ENCODE peak calls at places on chromosomes 3 and 15, in seven cellular contexts. One of them, this sample, is unnamed.

GRCh38 chr3:177731644-177732268 is 534.5 kb upstream of the TBL1XR1 start:
- DNase-seq in fibroblast of lung: peak
- DNase-seq in CD8-positive, alpha-beta memory T cell: no peak
- DNase-seq in A549: no peak
- DNase-seq in lung: no peak
- DNase-seq in tibial nerve: no peak
- DNase-seq in fibroblast of pulmonary artery: peak
- DNase-seq in this sample: no peak

GRCh38 chr15:101568821-101569555 is 79.5 kb upstream of the PCSK6 start:
- DNase-seq in fibroblast of lung: no peak
- DNase-seq in CD8-positive, alpha-beta memory T cell: no peak
- DNase-seq in tibial nerve: no peak
- DNase-seq in A549: no peak
- DNase-seq in lung: no peak
- DNase-seq in fibroblast of pulmonary artery: no peak
- DNase-seq in this sample: no peak

GRCh38 chr3:109804697-109805096 is 467.4 kb upstream of the DPPA4 start:
- DNase-seq in fibroblast of lung: no peak
- DNase-seq in tibial nerve: no peak
- DNase-seq in A549: no peak
- DNase-seq in lung: no peak
- DNase-seq in fibroblast of pulmonary artery: no peak
- DNase-seq in CD8-positive, alpha-beta memory T cell: no peak
- DNase-seq in this sample: no peak

GRCh38 chr3:101179637-101180036 is 140.7 kb downstream of the IMPG2 start:
- DNase-seq in fibroblast of lung: peak
- DNase-seq in fibroblast of pulmonary artery: peak
- DNase-seq in tibial nerve: no peak
- DNase-seq in lung: no peak
- DNase-seq in CD8-positive, alpha-beta memory T cell: no peak
- DNase-seq in A549: no peak
- DNase-seq in this sample: no peak

GRCh38 chr3:109265300-109265699 is 51.0 kb downstream of the DPPA2 start:
- DNase-seq in fibroblast of lung: peak
- DNase-seq in tibial nerve: no peak
- DNase-seq in A549: no peak
- DNase-seq in lung: no peak
- DNase-seq in fibroblast of pulmonary artery: peak
- DNase-seq in CD8-positive, alpha-beta memory T cell: no peak
- DNase-seq in this sample: no peak

GRCh38 chr3:24986635-24987034 is 441.4 kb upstream of the RARB start:
- DNase-seq in fibroblast of pulmonary artery: no peak
- DNase-seq in CD8-positive, alpha-beta memory T cell: no peak
- DNase-seq in tibial nerve: no peak
- DNase-seq in fibroblast of lung: no peak
- DNase-seq in A549: no peak
- DNase-seq in lung: no peak
- DNase-seq in this sample: no peak

GRCh38 chr15:95129589-95129988 is 898.2 kb downstream of the MCTP2 start:
- DNase-seq in CD8-positive, alpha-beta memory T cell: no peak
- DNase-seq in lung: no peak
- DNase-seq in tibial nerve: no peak
- DNase-seq in fibroblast of pulmonary artery: peak
- DNase-seq in A549: no peak
- DNase-seq in fibroblast of lung: peak
- DNase-seq in this sample: no peak

GRCh38 chr15:38854506-38854905 is 289.9 kb upstream of the RASGRP1 start:
- DNase-seq in fibroblast of lung: no peak
- DNase-seq in CD8-positive, alpha-beta memory T cell: no peak
- DNase-seq in lung: no peak
- DNase-seq in tibial nerve: no peak
- DNase-seq in A549: no peak
- DNase-seq in fibroblast of pulmonary artery: no peak
- DNase-seq in this sample: no peak

GRCh38 chr3:67362686-67363085 is 291.7 kb downstream of the SUCLG2 start:
- DNase-seq in lung: no peak
- DNase-seq in CD8-positive, alpha-beta memory T cell: no peak
- DNase-seq in fibroblast of lung: peak
- DNase-seq in tibial nerve: no peak
- DNase-seq in A549: no peak
- DNase-seq in fibroblast of pulmonary artery: peak
- DNase-seq in this sample: no peak

GRCh38 chr3:89270201-89270600 is 162.8 kb downstream of the EPHA3 start:
- DNase-seq in fibroblast of pulmonary artery: no peak
- DNase-seq in lung: no peak
- DNase-seq in CD8-positive, alpha-beta memory T cell: no peak
- DNase-seq in fibroblast of lung: no peak
- DNase-seq in tibial nerve: no peak
- DNase-seq in A549: no peak
- DNase-seq in this sample: no peak

GRCh38 chr3:50238549-50239026 is 2.6 kb downstream of the GNAI2 start:
- DNase-seq in CD8-positive, alpha-beta memory T cell: no peak
- DNase-seq in fibroblast of pulmonary artery: no peak
- DNase-seq in fibroblast of lung: peak
- DNase-seq in tibial nerve: peak
- DNase-seq in A549: no peak
- DNase-seq in lung: peak
- DNase-seq in this sample: peak

GRCh38 chr3:136818851-136819783 is at the start of gene SLC35G2:
- DNase-seq in lung: peak
- DNase-seq in tibial nerve: no peak
- DNase-seq in CD8-positive, alpha-beta memory T cell: peak
- DNase-seq in fibroblast of pulmonary artery: peak
- DNase-seq in fibroblast of lung: peak
- DNase-seq in A549: peak
- DNase-seq in this sample: peak

GRCh38 chr3:139248593-139249255 is 95.1 kb upstream of the MRPS22 start:
- DNase-seq in tibial nerve: no peak
- DNase-seq in fibroblast of lung: no peak
- DNase-seq in fibroblast of pulmonary artery: no peak
- DNase-seq in CD8-positive, alpha-beta memory T cell: no peak
- DNase-seq in lung: no peak
- DNase-seq in A549: no peak
- DNase-seq in this sample: no peak

GRCh38 chr15:48177383-48177874 is 666 bp downstream of the MYEF2 start:
- DNase-seq in A549: peak
- DNase-seq in CD8-positive, alpha-beta memory T cell: no peak
- DNase-seq in tibial nerve: no peak
- DNase-seq in fibroblast of lung: peak
- DNase-seq in lung: no peak
- DNase-seq in fibroblast of pulmonary artery: peak
- DNase-seq in this sample: no peak

GRCh38 chr3:45617430-45618080 is 23.0 kb downstream of the LIMD1 start:
- DNase-seq in CD8-positive, alpha-beta memory T cell: no peak
- DNase-seq in fibroblast of lung: no peak
- DNase-seq in lung: no peak
- DNase-seq in tibial nerve: no peak
- DNase-seq in fibroblast of pulmonary artery: no peak
- DNase-seq in A549: no peak
- DNase-seq in this sample: no peak

GRCh38 chr3:123412811-123413588 is 35.9 kb downstream of the ADCY5 start:
- DNase-seq in tibial nerve: peak
- DNase-seq in lung: no peak
- DNase-seq in fibroblast of lung: no peak
- DNase-seq in CD8-positive, alpha-beta memory T cell: no peak
- DNase-seq in A549: no peak
- DNase-seq in fibroblast of pulmonary artery: no peak
- DNase-seq in this sample: no peak

GRCh38 chr15:78239811-78240210 is 5.4 kb upstream of the ACSBG1 start:
- DNase-seq in CD8-positive, alpha-beta memory T cell: no peak
- DNase-seq in lung: no peak
- DNase-seq in tibial nerve: no peak
- DNase-seq in A549: no peak
- DNase-seq in fibroblast of pulmonary artery: no peak
- DNase-seq in fibroblast of lung: no peak
- DNase-seq in this sample: no peak

GRCh38 chr3:114376516-114376915 is 82.7 kb downstream of the TIGIT start:
- DNase-seq in fibroblast of pulmonary artery: no peak
- DNase-seq in tibial nerve: no peak
- DNase-seq in lung: no peak
- DNase-seq in A549: no peak
- DNase-seq in CD8-positive, alpha-beta memory T cell: no peak
- DNase-seq in fibroblast of lung: peak
- DNase-seq in this sample: no peak

GRCh38 chr3:73661262-73661661 is 36.5 kb upstream of the PDZRN3 start:
- DNase-seq in lung: no peak
- DNase-seq in CD8-positive, alpha-beta memory T cell: no peak
- DNase-seq in fibroblast of lung: peak
- DNase-seq in A549: no peak
- DNase-seq in tibial nerve: no peak
- DNase-seq in fibroblast of pulmonary artery: peak
- DNase-seq in this sample: no peak

GRCh38 chr3:193240850-193241706 is at the start of gene PLAAT1:
- DNase-seq in fibroblast of pulmonary artery: peak
- DNase-seq in A549: peak
- DNase-seq in tibial nerve: peak
- DNase-seq in fibroblast of lung: peak
- DNase-seq in CD8-positive, alpha-beta memory T cell: no peak
- DNase-seq in lung: peak
- DNase-seq in this sample: no peak

DNA sequence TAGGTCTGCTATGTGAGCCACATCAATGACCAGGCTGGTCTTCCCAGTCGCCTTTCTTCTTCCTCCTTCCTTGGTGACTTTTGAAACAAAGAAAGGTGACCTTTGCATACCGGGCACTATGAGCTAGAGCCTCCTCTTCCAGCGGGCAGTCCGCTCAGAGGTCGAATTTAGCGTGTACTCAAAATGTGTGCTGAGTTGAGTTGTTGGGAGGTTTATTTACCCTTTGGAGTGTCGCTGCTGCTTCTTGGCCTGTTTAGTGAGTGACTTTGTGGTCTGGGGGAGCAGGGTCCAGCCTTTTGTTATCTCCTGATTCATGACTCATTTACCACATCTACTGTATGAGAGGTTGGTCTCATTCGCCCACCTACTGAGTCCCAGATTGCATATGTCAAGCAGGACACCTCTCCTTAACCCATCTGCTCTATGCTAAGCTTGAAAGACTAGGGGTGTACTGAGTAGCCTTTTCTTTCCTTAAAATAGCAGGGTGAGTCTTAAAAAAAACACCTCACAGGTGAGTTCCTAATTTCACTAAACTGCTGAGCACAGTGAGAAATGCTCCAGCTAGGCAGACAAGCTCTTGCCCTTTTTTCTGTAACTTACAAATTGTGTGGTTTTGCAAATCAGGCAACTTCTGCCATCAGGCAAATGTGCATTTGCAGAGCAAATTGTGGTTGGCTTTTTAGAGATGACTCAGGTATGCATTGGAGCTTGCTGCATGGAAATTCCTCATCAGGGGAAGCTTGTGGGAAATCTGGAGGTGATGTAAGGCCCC is 3.2 kb upstream of the SIAH2 start:
- DNase-seq in A549: no peak
- DNase-seq in fibroblast of lung: peak
- DNase-seq in lung: no peak
- DNase-seq in tibial nerve: no peak
- DNase-seq in fibroblast of pulmonary artery: peak
- DNase-seq in CD8-positive, alpha-beta memory T cell: no peak
- DNase-seq in this sample: no peak
- H3K4me3 ChIP-seq in A549: no peak
- H3K4me3 ChIP-seq in fibroblast of lung: no peak
- H3K4me3 ChIP-seq in lung: no peak
- H3K4me3 ChIP-seq in tibial nerve: no peak
- H3K4me3 ChIP-seq in fibroblast of pulmonary artery: no peak
- H3K4me3 ChIP-seq in CD8-positive, alpha-beta memory T cell: no peak
- H3K4me3 ChIP-seq in this sample: no peak

DNA sequence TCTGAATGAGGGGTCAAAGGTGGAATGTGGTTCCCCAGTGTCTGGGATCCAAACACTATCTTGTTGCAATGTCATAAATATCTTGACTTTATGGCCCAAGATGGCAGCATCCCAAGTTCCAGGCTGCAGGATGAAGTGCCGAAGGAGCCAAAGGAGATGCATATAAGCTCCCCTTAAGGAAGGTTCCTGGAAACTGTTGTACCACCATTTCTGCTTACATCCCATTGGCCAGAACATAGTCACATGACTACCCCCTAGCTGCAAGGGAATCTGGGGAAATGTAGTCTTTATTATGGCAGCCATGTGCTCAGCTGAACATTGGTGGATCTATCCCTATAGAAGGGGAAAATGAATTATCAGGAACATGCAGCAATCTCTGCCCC is 54.3 kb downstream of the BDH1 start:
- DNase-seq in tibial nerve: no peak
- DNase-seq in fibroblast of pulmonary artery: peak
- DNase-seq in CD8-positive, alpha-beta memory T cell: no peak
- DNase-seq in lung: no peak
- DNase-seq in A549: no peak
- DNase-seq in fibroblast of lung: peak
- DNase-seq in this sample: no peak
- H3K4me3 ChIP-seq in tibial nerve: no peak
- H3K4me3 ChIP-seq in fibroblast of pulmonary artery: no peak
- H3K4me3 ChIP-seq in CD8-positive, alpha-beta memory T cell: no peak
- H3K4me3 ChIP-seq in lung: no peak
- H3K4me3 ChIP-seq in A549: no peak
- H3K4me3 ChIP-seq in fibroblast of lung: no peak
- H3K4me3 ChIP-seq in this sample: no peak

DNA sequence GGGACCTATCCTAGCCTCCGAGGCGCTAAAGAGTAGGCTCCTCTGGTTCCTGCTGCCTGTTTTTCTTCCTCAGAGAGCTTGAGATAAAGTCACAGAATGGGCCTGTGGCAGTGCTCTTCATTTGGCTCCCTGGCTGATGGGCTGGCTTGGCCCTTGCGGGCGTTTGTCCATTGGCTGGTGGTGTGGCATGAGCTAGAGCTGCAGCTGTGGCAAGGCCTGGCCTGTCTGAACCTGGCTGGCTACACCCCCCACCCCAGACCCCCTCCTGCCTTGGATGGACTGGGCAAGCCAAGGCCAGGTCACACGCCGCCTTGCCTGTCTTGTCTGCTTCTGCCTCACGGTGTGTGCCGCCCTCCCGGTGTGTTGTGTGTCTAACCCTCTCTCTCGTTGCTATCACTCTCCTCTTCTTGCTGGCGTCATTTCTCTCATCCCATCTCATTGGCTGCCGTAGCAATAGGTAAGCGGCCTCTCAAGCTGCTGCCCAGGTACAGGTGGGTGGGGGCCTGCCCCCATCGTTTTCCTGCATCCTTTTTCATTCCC is 3.2 kb downstream of the AP2M1 start:
- DNase-seq in fibroblast of lung: no peak
- DNase-seq in CD8-positive, alpha-beta memory T cell: no peak
- DNase-seq in lung: no peak
- DNase-seq in tibial nerve: no peak
- DNase-seq in A549: no peak
- DNase-seq in fibroblast of pulmonary artery: no peak
- DNase-seq in this sample: no peak
- H3K4me3 ChIP-seq in fibroblast of lung: no peak
- H3K4me3 ChIP-seq in CD8-positive, alpha-beta memory T cell: no peak
- H3K4me3 ChIP-seq in lung: no peak
- H3K4me3 ChIP-seq in tibial nerve: no peak
- H3K4me3 ChIP-seq in A549: no peak
- H3K4me3 ChIP-seq in fibroblast of pulmonary artery: peak
- H3K4me3 ChIP-seq in this sample: no peak

DNA sequence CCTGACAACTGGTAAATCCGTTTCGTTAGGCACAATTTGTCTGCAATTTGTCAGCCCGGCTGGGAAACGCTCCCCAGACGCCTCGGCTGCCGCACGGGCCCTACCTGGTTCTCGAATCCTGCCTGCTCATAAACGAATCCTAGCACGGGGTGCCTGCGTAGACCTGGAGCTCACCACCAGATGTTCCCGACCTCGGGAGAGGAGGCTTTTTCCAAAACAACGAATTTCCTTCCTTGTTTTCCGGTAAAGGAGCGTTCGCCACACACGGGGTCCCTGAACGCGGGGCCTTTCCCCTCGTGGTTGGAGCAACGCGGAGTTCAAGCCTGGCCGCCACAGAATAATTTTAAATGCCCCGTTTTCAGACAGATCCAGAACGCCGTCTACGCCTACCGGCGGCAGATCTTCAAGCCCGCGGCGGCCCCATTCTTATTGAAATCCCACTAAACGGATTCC is 1.1 kb downstream of the GATA2 start:
- DNase-seq in fibroblast of pulmonary artery: no peak
- DNase-seq in CD8-positive, alpha-beta memory T cell: no peak
- DNase-seq in tibial nerve: no peak
- DNase-seq in lung: no peak
- DNase-seq in fibroblast of lung: peak
- DNase-seq in A549: no peak
- DNase-seq in this sample: no peak
- H3K4me3 ChIP-seq in fibroblast of pulmonary artery: peak
- H3K4me3 ChIP-seq in CD8-positive, alpha-beta memory T cell: peak
- H3K4me3 ChIP-seq in tibial nerve: peak
- H3K4me3 ChIP-seq in lung: peak
- H3K4me3 ChIP-seq in fibroblast of lung: no peak
- H3K4me3 ChIP-seq in A549: no peak
- H3K4me3 ChIP-seq in this sample: no peak

This sample was measured in right atrium auricular region.